ENCODE peak calls at places on chromosomes 11 and 22, in six cellular contexts. N, M, J, T, Q and K are unnamed samples.
A peak's percentile ranks its signal among the peaks of the same experiment; 100 is the strongest.

GRCh38 chr11:33656768-33657167 is 43.9 kb downstream of the C11orf91 start:
- DNase-seq in N (no peak), M (no peak), J (no peak), T (no peak), Q (no peak), K (no peak)

GRCh38 chr22:37741312-37741795 is 44.5 kb downstream of the TRIOBP start:
- DNase-seq in N (peak; percentile 95), M (peak; percentile 89), J (peak; percentile 99), T (peak; percentile 99), Q (no peak), K (peak; percentile 99)

GRCh38 chr11:103055174-103055890 is 36.6 kb downstream of the DCUN1D5 start:
- DNase-seq in N (peak; percentile 49), M (peak; percentile 52), J (peak; percentile 73), T (peak; percentile 65), Q (no peak), K (peak; percentile 63)

GRCh38 chr11:848380-848931 is 5.8 kb downstream of the TSPAN4 start:
- DNase-seq in N (no peak), M (no peak), J (no peak), T (peak; percentile 38), Q (peak; percentile 52), K (no peak)

GRCh38 chr11:120109531-120109930 is 28.4 kb downstream of the TRIM29 start:
- DNase-seq in N (no peak), M (no peak), J (no peak), T (no peak), Q (no peak), K (no peak)

GRCh38 chr11:122440783-122441701 is 214.5 kb upstream of the UBASH3B start:
- DNase-seq in N (peak; percentile 2), M (peak; percentile 8), J (peak; percentile 48), T (peak; percentile 10), Q (no peak), K (no peak)

GRCh38 chr11:64334764-64335741 is 5.0 kb upstream of the CCDC88B start:
- DNase-seq in N (peak; percentile 96), M (peak; percentile 98), J (peak; percentile 82), T (peak; percentile 81), Q (no peak), K (peak; percentile 75)

GRCh38 chr11:28834877-28835276 is 726.7 kb downstream of the METTL15 start:
- DNase-seq in N (peak; percentile 93), M (peak; percentile 92), J (peak; percentile 72), T (peak; percentile 68), Q (no peak), K (peak; percentile 54)